ENCODE peak calls at places on chromosomes 11 and 22, in six cellular contexts. T is WERI-Rb-1, F is thoracic aorta, H is AG04450, R is mucosa of descending colon, Q is HCT116. N is an unnamed sample.

GRCh38 chr11:77842451-77843121 is 21.6 kb downstream of the AAMDC start:
- DNase-seq in T (no peak), F (no peak), H (no peak), R (no peak), Q (no peak), N (no peak)

GRCh38 chr11:134466035-134466908 is 54.2 kb upstream of the B3GAT1 start:
- DNase-seq in T (no peak), F (no peak), H (no peak), R (peak; percentile 81), Q (no peak), N (no peak)

GRCh38 chr11:86099727-86100320 is 30.9 kb upstream of the PICALM start:
- DNase-seq in T (no peak), F (no peak), H (no peak), R (peak; percentile 41), Q (no peak), N (no peak)

GRCh38 chr22:26573026-26573662 is 16.8 kb downstream of the TPST2 start:
- DNase-seq in T (no peak), F (no peak), H (no peak), R (peak; percentile 39), Q (no peak), N (no peak)

GRCh38 chr11:115067471-115067870 is 389.1 kb downstream of the NXPE2 start:
- DNase-seq in T (no peak), F (no peak), H (no peak), R (no peak), Q (no peak), N (no peak)

GRCh38 chr22:31451709-31452571 is 37.7 kb downstream of the EIF4ENIF1 start:
- DNase-seq in T (peak; percentile 21), F (no peak), H (peak; percentile 1), R (no peak), Q (peak; percentile 21), N (peak; percentile 25)

GRCh38 chr22:39535302-39535805 is 2.8 kb upstream of the RPS19BP1 start:
- DNase-seq in T (peak; percentile 81), F (no peak), H (no peak), R (no peak), Q (no peak), N (no peak)

GRCh38 chr11:72015511-72016061 is 16.9 kb downstream of the IL18BP start:
- DNase-seq in T (peak; percentile 53), F (no peak), H (no peak), R (no peak), Q (no peak), N (no peak)

GRCh38 chr11:124793466-124794278 is 6.5 kb downstream of the MSANTD2 start:
- DNase-seq in T (peak; percentile 20), F (no peak), H (no peak), R (no peak), Q (peak; percentile 43), N (no peak)

GRCh38 chr22:32533265-32534068 is 58.9 kb downstream of the FBXO7 start:
- DNase-seq in T (no peak), F (no peak), H (no peak), R (no peak), Q (no peak), N (no peak)

GRCh38 chr11:75151346-75152047 is 590 bp downstream of the SLCO2B1 start:
- DNase-seq in T (no peak), F (no peak), H (no peak), R (peak; percentile 91), Q (no peak), N (no peak)

GRCh38 chr11:46410021-46410420 is 18.4 kb upstream of the CHRM4 start:
- DNase-seq in T (peak; percentile 80), F (no peak), H (no peak), R (no peak), Q (no peak), N (no peak)
- TF ChIP-seq CTCF in T (peak; percentile 87), F (no peak), H (peak; percentile 39), R (no peak), Q (peak; percentile 41), N (peak; percentile 39)

DNA sequence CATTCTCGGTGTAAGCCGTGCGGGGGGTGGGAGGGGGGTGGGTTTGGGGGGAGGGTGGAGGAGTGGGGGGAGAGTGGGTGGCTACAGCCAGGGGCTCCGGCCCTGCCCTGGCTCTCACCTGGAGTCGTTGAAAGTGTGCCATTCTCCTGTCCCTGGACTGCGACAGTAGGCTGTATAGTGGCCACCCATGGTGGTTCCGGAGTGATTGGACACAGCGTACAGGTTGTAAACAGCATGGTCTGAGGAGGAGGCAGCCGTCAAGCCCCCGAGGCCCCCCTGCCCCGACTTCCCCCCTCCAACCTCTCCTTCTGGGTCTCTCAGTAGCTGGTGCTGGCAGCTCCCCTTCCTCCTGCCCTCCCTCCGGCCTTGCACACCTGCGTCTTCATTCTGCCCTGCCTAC is 10.6 kb upstream of the MFRP start:
- DNase-seq in T (no peak), F (no peak), H (no peak), R (peak; percentile 25), Q (no peak), N (no peak)
- H3K4me3 ChIP-seq in T (no peak overlapping the region), F (peak overlapping the region; percentile 82), H (peak overlapping the region; percentile 66), R (no peak overlapping the region), Q (peak overlapping the region; percentile 66), N (peak overlapping the region; percentile 43)

GRCh38 chr11:121152764-121153163 is 51.7 kb downstream of the TECTA start:
- DNase-seq in T (no peak), F (no peak), H (no peak), R (no peak), Q (no peak), N (no peak)

GRCh38 chr11:121154473-121154872 is 53.4 kb downstream of the TECTA start:
- DNase-seq in T (no peak), F (no peak), H (no peak), R (no peak), Q (no peak), N (no peak)

GRCh38 chr11:121157756-121158155 is 56.7 kb downstream of the TECTA start:
- DNase-seq in T (no peak), F (no peak), H (no peak), R (no peak), Q (no peak), N (no peak)

GRCh38 chr11:121153472-121153871 is 52.4 kb downstream of the TECTA start:
- DNase-seq in T (no peak), F (no peak), H (no peak), R (no peak), Q (no peak), N (no peak)
- TF ChIP-seq CTCF in T (peak; percentile 6), F (no peak), H (no peak), R (no peak), Q (peak; percentile 50), N (no peak)

DNA sequence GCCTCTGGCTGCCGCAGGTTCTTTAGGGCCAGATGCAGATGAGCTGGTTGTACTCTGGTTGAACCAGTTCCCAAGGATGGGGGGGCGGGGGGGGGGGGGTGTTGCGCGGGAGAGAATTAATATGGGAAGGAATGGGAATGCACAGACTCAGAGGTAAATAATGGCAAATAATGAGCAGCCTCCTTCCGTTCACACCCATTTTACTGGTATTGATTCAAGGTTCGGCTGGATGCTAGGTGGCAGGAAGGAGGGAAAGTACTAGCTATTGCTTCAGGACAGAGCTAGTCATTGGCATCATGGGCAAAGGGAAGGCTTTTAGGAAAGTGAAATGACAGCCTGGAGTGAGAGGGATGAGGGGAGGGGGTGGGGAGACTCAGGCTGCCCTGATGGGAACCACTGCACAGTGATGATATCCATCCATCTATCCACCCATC is at the start of gene VSTM5:
- DNase-seq in T (no peak), F (no peak), H (no peak), R (no peak), Q (no peak), N (no peak)
- H3K4me3 ChIP-seq in T (peak within 1 kb of the TSS; percentile 62), F (peak within 1 kb of the TSS; percentile 78), H (peak within 1 kb of the TSS; percentile 45), R (no peak within 1 kb of the TSS), Q (no peak within 1 kb of the TSS), N (peak within 1 kb of the TSS; percentile 29)

DNA sequence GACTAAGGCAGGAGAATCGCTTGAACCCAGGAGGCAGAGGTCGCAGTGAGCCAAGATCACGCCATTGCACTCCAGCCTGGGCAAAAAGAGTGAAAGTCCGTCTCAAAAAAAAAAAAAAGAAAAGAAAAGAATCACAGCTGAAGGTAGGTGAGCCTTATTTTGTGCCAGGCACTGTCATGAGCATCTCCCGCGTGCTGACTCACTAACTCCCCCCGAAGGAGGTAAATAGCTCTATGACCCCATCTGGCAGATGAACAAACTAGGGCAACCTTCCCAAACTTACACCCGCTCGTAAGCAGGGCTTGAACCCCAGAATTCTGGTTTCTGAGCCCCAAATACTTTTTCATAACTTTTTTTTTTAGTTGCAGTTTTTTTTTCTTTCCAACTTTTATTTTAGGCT is 60.3 kb downstream of the ANO1 start:
- DNase-seq in T (no peak), F (no peak), H (no peak), R (no peak), Q (no peak), N (no peak)
- TF ChIP-seq CTCF in T (no peak), F (no peak), H (no peak), R (no peak), Q (no peak), N (no peak)

DNA sequence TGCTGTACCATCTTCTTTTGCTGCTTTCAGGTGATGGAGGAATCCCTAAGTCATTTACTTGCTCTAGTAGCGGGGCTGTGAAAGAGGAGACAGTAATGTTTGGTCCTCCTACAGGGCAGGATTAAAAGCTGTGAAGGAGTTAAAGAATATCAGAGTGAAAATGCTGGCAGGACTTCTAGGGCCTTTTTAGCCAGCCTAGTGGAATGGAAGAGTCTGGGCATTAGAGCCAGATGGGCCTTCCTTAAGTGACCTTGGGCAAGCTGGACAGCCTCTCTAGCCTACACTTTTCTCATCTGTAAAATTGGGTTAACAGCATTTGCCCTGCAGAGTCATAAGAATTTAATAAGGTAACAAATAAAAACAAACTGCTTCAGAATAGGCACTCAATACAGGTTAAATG is 114.7 kb downstream of the RBFOX2 start:
- DNase-seq in T (peak; percentile 27), F (no peak), H (no peak), R (no peak), Q (no peak), N (no peak)
- H3K4me3 ChIP-seq in T (peak overlapping the region; percentile 55), F (peak overlapping the region; percentile 71), H (no peak overlapping the region), R (no peak overlapping the region), Q (no peak overlapping the region), N (no peak overlapping the region)

DNA sequence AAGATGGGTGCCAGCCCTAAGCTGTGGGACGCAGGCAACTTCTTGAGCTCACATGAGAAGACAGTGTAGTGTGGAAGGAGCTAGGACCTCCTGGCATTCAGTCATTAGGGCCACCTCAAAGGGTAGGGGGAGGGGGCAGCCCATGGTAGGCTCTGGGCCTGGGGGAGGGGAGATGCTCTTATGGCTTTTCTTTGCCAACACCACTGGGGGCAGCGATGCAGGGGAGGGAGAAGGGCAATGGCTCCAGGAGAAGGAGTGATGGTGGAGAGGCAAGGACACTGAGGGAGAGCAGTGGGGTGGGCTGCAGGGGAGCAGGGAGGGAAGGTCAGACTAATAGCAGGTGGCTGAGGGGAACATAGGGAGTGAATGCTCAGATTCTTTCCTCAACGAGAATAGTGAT is 63.3 kb upstream of the SUSD2 start:
- DNase-seq in T (peak; percentile 51), F (no peak), H (no peak), R (no peak), Q (no peak), N (no peak)
- TF ChIP-seq CTCF in T (peak; percentile 32), F (no peak), H (no peak), R (no peak), Q (peak; percentile 29), N (no peak)

DNA sequence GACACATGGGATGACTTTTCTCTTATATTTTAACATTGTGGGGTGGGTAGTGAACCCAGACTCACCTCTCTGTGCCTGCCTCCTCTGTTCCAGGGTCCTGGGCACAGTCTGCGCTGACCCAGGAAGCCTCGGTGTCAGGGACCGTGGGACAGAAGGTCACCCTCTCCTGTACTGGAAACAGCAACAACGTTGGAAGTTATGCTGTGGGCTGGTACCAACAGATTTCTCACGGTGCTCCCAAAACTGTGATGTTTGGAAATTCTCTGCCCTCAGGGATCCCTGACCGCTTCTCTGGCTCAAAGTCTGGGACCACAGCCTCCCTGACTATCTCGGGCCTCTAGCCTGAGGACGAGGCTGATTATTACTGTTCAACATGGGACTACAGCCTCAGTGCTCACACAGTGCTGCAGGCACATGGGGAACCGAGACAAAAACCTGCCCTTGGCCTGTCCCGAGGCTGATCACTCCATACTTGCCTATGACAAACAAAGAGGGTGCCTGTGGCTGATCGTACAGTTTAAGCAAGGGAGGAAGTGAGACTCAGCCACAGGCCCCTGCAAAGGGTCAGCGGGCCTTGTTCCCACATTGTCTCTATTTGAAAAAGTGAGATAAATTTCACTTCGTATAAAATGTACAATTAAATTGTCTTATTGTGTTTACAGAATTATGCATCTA is 43.7 kb upstream of the TOP3B start:
- DNase-seq in T (no peak), F (no peak), H (no peak), R (no peak), Q (no peak), N (no peak)
- H3K4me3 ChIP-seq in T (no peak overlapping the region), F (no peak overlapping the region), H (no peak overlapping the region), R (no peak overlapping the region), Q (no peak overlapping the region), N (no peak overlapping the region)

N was measured in HFF-Myc.